ENCODE peak calls at places on chromosomes 4 and X, in five cellular contexts. L, K, U, I and B are unnamed samples.

GRCh38 chrX:139025822-139026221 is 314.3 kb upstream of the FGF13 start:
- DNase-seq in L (no peak), K (no peak), U (no peak), I (no peak), B (no peak)

GRCh38 chr4:124085561-124086180 is 626.9 kb downstream of the ANKRD50 start:
- DNase-seq in L (peak), K (no peak), U (no peak), I (peak), B (peak)

GRCh38 chrX:115948018-115948923 is 222.3 kb upstream of the AGTR2 start:
- DNase-seq in L (no peak), K (no peak), U (no peak), I (no peak), B (no peak)

GRCh38 chrX:22351966-22352365 is 79.3 kb downstream of the CBLL2 start:
- DNase-seq in L (peak), K (no peak), U (no peak), I (no peak), B (peak)

GRCh38 chrX:87402256-87402655 is 115.3 kb upstream of the KLHL4 start:
- DNase-seq in L (no peak), K (no peak), U (no peak), I (no peak), B (no peak)

GRCh38 chrX:149487292-149487691 is 17.8 kb downstream of the IDS start:
- DNase-seq in L (no peak), K (no peak), U (no peak), I (no peak), B (no peak)

GRCh38 chr4:109548655-109549054 is 11.4 kb upstream of the MCUB start:
- DNase-seq in L (peak), K (no peak), U (peak), I (peak), B (peak)

GRCh38 chr4:2818351-2818939 is 25.2 kb upstream of the ADD1 start:
- DNase-seq in L (no peak), K (no peak), U (no peak), I (no peak), B (no peak)

GRCh38 chr4:43014266-43014665 is 121.8 kb downstream of the GRXCR1 start:
- DNase-seq in L (no peak), K (no peak), U (no peak), I (no peak), B (no peak)

GRCh38 chrX:68249401-68249831 is 183.9 kb downstream of the OPHN1 start:
- DNase-seq in L (peak), K (no peak), U (no peak), I (no peak), B (no peak)

DNA sequence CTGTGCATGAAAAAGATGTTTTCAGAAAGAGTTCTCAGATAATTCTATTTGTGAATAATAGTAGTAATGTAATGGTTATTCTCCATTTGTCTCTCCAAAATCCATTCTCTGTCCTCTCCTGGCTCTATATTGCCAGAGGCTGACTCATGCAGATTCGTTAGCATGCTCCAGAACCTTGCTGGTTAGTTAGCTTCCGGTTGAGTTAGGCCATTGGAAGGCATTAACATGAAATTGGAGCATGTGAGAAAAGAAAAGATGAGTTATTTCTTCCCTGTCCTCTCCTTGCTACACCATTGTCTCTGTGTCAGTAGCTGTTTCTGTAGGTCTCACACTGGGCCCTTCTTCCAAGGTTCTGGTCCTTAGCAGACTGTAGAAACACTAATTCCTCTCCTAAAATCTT is 23.5 kb upstream of the PRDM8 start:
- DNase-seq in L (peak), K (no peak), U (peak), I (no peak), B (no peak)
- H3K4me3 ChIP-seq in L (no peak), K (peak), U (no peak), I (no peak), B (no peak)

GRCh38 chr4:5710962-5711478 is at the start of gene EVC:
- DNase-seq in L (peak), K (no peak), U (no peak), I (peak), B (peak)

GRCh38 chr4:5711479-5712184 is 631 bp downstream of the EVC start:
- DNase-seq in L (peak), K (no peak), U (no peak), I (peak), B (peak)

GRCh38 chr4:5713861-5714260 is 2.9 kb downstream of the EVC start:
- DNase-seq in L (no peak), K (no peak), U (no peak), I (no peak), B (no peak)

GRCh38 chr4:5712931-5713330 is 1.9 kb downstream of the EVC start:
- DNase-seq in L (no peak), K (no peak), U (no peak), I (no peak), B (no peak)

DNA sequence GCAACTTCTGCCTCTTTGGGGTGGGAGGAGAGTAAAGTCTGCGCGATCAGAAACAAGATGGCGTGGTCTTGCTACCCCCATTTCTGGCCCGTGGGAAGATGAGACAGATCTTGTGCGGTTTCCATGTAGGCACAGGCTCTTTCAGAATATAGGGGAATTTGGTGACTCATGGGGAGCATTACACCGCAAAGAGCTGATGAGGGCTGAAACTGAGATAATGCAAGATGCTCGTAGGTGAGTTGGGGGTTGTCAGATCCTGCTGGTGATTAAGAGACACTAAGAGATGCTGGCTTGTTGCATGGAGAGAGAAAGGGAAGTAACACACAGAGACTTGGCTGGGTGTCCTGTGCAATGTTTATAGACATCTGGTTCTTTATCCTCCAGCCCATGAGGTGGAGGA is 1.5 kb downstream of the EVC start:
- DNase-seq in L (peak), K (no peak), U (peak), I (peak), B (peak)
- H3K4me3 ChIP-seq in L (peak), K (no peak), U (peak), I (peak), B (peak)

GRCh38 chr4:76987153-76987562 is 37.6 kb downstream of the SEPTIN11 start:
- DNase-seq in L (peak), K (no peak), U (peak), I (peak), B (peak)

GRCh38 chr4:76990288-76991080 is 40.9 kb downstream of the SEPTIN11 start:
- DNase-seq in L (peak), K (no peak), U (peak), I (peak), B (peak)

GRCh38 chr4:76993787-76994641 is 44.5 kb downstream of the SEPTIN11 start:
- DNase-seq in L (no peak), K (peak), U (no peak), I (no peak), B (no peak)

GRCh38 chr4:76987685-76988084 is 38.1 kb downstream of the SEPTIN11 start:
- DNase-seq in L (no peak), K (no peak), U (no peak), I (no peak), B (no peak)

GRCh38 chr4:76989391-76990061 is 40.0 kb downstream of the SEPTIN11 start:
- DNase-seq in L (no peak), K (peak), U (no peak), I (no peak), B (no peak)
- H3K4me3 ChIP-seq in L (no peak), K (peak), U (no peak), I (no peak), B (no peak)

DNA sequence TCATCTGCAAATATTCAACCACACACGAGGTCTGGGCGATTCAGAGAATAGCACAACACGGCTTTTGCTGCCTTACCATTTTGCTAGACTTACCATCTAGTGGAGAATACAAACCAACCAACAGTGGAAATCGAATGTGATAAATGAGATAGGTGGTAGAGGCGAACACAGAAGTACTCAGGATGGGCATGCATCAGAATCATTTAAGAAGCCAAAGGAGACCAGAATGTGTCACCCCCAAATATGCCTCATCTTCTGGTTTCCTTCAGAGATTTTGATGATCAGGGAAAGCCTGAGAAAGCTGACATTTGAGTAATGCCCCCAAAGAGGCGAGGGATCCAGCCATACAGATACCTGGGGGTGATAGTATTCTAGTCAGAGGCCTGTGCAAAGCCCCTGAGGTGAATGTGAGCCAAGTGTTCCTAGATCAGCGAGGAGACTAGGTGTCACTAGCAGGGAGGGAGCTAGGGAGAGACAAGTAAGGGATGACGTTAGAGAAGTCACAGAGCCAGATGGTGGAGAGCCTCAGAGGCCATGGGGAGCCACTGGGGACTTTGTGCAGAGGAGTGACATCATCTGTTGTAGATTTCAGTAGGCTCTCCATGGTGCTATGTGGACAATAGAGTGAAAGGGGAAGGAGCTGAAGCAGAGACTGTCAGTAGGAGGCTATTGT is 1.7 kb downstream of the MTMR1 start:
- DNase-seq in L (peak), K (no peak), U (no peak), I (no peak), B (no peak)
- H3K4me3 ChIP-seq in L (no peak), K (no peak), U (no peak), I (no peak), B (no peak)

GRCh38 chrX:13074297-13075262 is 30.2 kb upstream of the FAM9C start:
- DNase-seq in L (no peak), K (no peak), U (no peak), I (no peak), B (no peak)

GRCh38 chrX:13078739-13079444 is 34.5 kb upstream of the FAM9C start:
- DNase-seq in L (peak), K (no peak), U (peak), I (peak), B (peak)

GRCh38 chrX:13076176-13076956 is 31.9 kb upstream of the FAM9C start:
- DNase-seq in L (peak), K (no peak), U (no peak), I (no peak), B (no peak)

GRCh38 chrX:13080128-13080795 is 35.8 kb upstream of the FAM9C start:
- DNase-seq in L (no peak), K (no peak), U (no peak), I (no peak), B (no peak)

DNA sequence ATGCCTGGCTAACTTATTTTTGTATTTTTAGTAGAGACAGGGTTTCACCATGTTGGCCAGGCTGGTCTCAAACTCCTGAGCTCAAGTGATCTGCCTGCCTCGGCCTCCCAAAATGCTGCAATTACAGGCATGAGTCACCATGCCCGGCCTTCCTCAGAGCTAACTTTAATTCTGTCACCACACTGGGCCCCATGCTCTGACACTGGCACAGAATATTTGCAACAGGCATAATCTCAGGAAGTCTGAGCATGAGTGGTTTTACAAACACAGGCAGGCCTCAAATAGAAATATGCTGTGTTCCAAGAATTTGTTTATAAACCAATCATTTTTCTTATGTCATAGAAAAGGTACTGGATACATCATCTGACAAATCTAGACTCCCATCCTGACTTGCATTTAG is 32.7 kb upstream of the FAM9C start:
- DNase-seq in L (peak), K (no peak), U (no peak), I (no peak), B (peak)
- H3K4me3 ChIP-seq in L (no peak), K (no peak), U (no peak), I (no peak), B (no peak)

DNA sequence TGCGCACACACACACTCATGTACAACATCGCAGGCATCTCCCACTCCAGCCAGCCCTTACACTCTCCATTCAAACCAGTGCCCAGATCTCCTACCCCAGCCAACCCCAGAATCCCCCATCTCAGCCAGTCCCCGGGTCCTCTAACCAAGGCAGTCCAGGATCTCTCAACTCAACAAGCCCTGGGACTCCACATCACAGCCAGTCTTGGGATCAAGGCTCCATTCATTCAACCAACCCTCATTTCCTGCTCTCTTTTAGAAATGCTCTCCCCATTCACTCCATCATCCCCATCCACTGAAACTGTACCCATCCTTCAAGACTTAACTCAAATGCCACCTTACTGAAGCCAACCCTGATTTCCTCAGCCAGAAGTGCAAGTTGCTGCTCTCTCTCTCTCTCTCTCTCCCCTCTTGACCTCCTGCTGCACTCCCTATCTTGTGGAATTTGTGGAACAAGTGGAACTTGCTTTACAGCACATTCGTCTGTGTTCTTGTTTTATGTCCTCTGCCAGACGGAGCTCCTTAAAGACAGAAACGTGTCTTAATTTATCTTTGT is 40.6 kb upstream of the IQSEC2 start:
- DNase-seq in L (no peak), K (no peak), U (no peak), I (no peak), B (no peak)
- H3K4me3 ChIP-seq in L (no peak), K (no peak), U (no peak), I (no peak), B (no peak)